ENCODE peak calls at places on chromosome 20, in eight cellular contexts. C is CD8-positive, alpha-beta memory T cell; Q is left lung; G is ascending aorta; T is suprapubic skin; W is heart left ventricle; K is body of pancreas; D is adrenal gland. B is an unnamed sample.

GRCh38 chr20:20216941-20217340 is 151.0 kb upstream of the INSM1 start:
- DNase-seq in T (no peak), G (no peak), W (no peak), C (no peak), K (no peak), D (no peak), Q (no peak), B (no peak)

GRCh38 chr20:50774515-50774914 is 20.3 kb upstream of the BCAS4 start:
- DNase-seq in D (no peak), W (no peak), T (no peak), G (no peak), C (no peak), K (no peak), Q (no peak), B (no peak)

GRCh38 chr20:61733891-61734732 is 331.6 kb downstream of the TAF4 start:
- DNase-seq in G (no peak), W (peak), D (no peak), C (no peak), Q (no peak), T (no peak), K (no peak), B (no peak)

GRCh38 chr20:60586417-60587105 is 628.3 kb downstream of the CDH26 start:
- DNase-seq in T (no peak), Q (no peak), D (no peak), K (no peak), W (no peak), G (no peak), C (no peak), B (no peak)

GRCh38 chr20:38764563-38765355 is 16.5 kb downstream of the ACTR5 start:
- DNase-seq in W (no peak), T (no peak), K (peak), C (no peak), D (peak), G (peak), Q (peak), B (no peak)

GRCh38 chr20:51634257-51634656 is 91.7 kb upstream of the NFATC2 start:
- DNase-seq in T (no peak), W (no peak), Q (no peak), G (no peak), C (no peak), D (no peak), K (peak), B (no peak)

GRCh38 chr20:49420292-49420691 is 62.2 kb downstream of the KCNB1 start:
- DNase-seq in W (no peak), D (no peak), Q (no peak), T (no peak), K (peak), G (no peak), C (no peak), B (no peak)

GRCh38 chr20:44690781-44691423 is 24.3 kb upstream of the CCN5 start:
- DNase-seq in T (no peak), C (no peak), G (no peak), K (peak), D (no peak), W (no peak), Q (no peak), B (no peak)

GRCh38 chr20:53707341-53708102 is 113.9 kb upstream of the ZNF217 start:
- DNase-seq in K (peak), D (no peak), C (no peak), Q (no peak), W (no peak), G (no peak), T (no peak), B (no peak)

GRCh38 chr20:58457083-58457680 is 58.0 kb downstream of the APCDD1L start:
- DNase-seq in G (no peak), Q (no peak), D (peak), C (no peak), T (no peak), W (no peak), K (no peak), B (no peak)

GRCh38 chr20:45465492-45466266 is 3.9 kb upstream of the WFDC2 start:
- DNase-seq in T (no peak), C (no peak), G (no peak), W (no peak), Q (no peak), K (no peak), D (no peak), B (no peak)

GRCh38 chr20:22339091-22339881 is 245.1 kb downstream of the FOXA2 start:
- DNase-seq in C (no peak), G (no peak), K (peak), D (peak), T (no peak), Q (no peak), W (no peak), B (no peak)

GRCh38 chr20:49699200-49699992 is 14.3 kb downstream of the B4GALT5 start:
- DNase-seq in K (no peak), T (no peak), Q (no peak), D (no peak), W (no peak), G (no peak), C (no peak), B (no peak)

GRCh38 chr20:3162080-3162611 is 2.5 kb upstream of the FASTKD5 start:
- DNase-seq in T (no peak), G (no peak), D (peak), W (no peak), C (no peak), K (peak), Q (no peak), B (no peak)

GRCh38 chr20:3470208-3470626 is 601 bp upstream of the ATRN start:
- DNase-seq in Q (no peak), D (peak), C (no peak), W (no peak), G (no peak), K (no peak), T (no peak), B (no peak)

GRCh38 chr20:53579581-53580375 is 13.9 kb downstream of the ZNF217 start:
- DNase-seq in G (no peak), Q (peak), T (no peak), W (no peak), K (peak), C (no peak), D (peak), B (no peak)

GRCh38 chr20:61673152-61673551 is 392.5 kb downstream of the TAF4 start:
- DNase-seq in G (no peak), Q (no peak), T (no peak), C (no peak), W (no peak), K (no peak), D (no peak), B (no peak)

GRCh38 chr20:33463332-33464101 is 20.0 kb upstream of the SNTA1 start:
- DNase-seq in W (no peak), C (no peak), Q (no peak), D (no peak), T (no peak), G (peak), K (no peak), B (no peak)
- H3K27ac ChIP-seq in W (no peak), C (no peak), Q (peak), D (no peak), T (no peak), G (no peak), K (no peak), B (peak)

GRCh38 chr20:36538026-36538764 is 3.1 kb upstream of the MYL9 start:
- DNase-seq in G (no peak), C (no peak), Q (no peak), D (no peak), T (no peak), W (no peak), K (no peak), B (no peak)
- H3K27ac ChIP-seq in G (peak), C (no peak), Q (no peak), D (no peak), T (no peak), W (no peak), K (no peak), B (no peak)

DNA sequence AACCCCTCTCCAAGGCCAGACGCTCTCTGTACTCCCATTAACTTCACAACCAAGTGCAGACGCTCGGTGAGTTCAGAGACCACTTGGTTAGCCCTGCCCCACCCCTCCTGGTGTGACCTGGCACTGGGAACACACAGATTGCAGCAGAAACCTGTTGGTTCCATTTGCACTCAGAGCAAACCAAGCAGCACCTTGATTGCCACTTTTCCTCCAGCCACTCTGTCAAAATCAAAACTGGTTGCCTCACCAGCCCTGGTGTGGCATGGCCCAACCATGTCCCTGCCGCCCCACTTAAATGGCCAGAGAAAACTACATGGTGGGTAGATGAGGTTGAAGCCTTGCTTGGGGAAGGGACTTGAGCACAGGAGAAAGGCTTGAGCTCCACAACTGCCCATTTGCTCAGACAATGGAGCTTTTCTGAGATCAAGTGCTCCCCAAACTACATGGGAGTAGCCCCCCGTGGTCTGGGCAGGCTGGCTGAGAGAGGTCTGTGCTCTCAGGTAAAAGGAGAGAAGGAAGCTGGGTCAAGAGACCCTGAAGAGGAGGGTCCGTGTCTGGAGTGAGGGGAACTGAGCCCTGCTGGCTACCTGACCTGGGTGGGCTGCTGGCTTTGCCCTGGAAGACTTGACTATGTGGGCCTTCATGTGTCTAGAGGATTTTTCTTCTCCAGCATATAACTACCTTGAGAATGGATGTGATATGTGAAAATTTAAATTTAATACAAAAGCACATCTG is 43.4 kb downstream of the PLCG1 start:
- DNase-seq in K (no peak), G (no peak), W (no peak), T (no peak), C (no peak), Q (no peak), D (peak), B (no peak)
- H3K27ac ChIP-seq in K (no peak), G (peak), W (no peak), T (no peak), C (no peak), Q (no peak), D (no peak), B (peak)

GRCh38 chr20:23366384-23366783 is 4.4 kb downstream of the GZF1 start:
- DNase-seq in D (no peak), W (no peak), Q (no peak), G (no peak), K (no peak), T (no peak), C (no peak), B (no peak)
- H3K27ac ChIP-seq in D (no peak), W (no peak), Q (peak), G (no peak), K (peak), T (no peak), C (no peak), B (no peak)

DNA sequence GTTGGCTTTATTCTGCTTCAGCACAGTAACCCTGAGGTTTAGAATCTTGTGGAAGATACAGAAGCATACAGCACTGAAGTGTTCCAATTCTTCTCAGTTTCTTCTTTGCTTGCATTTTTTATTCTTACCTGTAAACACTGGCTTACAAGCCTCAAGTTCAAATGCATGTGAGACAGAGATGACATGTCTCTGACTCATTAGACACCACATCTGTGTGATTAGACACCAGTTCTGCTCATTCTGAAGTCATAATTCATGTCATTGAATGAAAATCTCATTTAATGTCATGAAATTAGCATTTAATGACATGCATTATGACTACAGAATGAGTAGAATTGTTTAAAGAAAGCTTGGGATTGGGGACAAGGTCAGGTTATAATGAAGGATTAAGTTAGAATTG is 5.8 kb downstream of the GZF1 start:
- DNase-seq in T (no peak), K (no peak), D (no peak), C (no peak), W (no peak), G (no peak), Q (no peak), B (no peak)
- H3K27ac ChIP-seq in T (no peak), K (no peak), D (no peak), C (no peak), W (no peak), G (no peak), Q (peak), B (no peak)

GRCh38 chr20:63248835-63249591 is 5.2 kb downstream of the NKAIN4 start:
- DNase-seq in G (no peak), D (no peak), W (peak), K (no peak), C (no peak), Q (no peak), T (no peak), B (no peak)

GRCh38 chr20:63247678-63248228 is 6.5 kb downstream of the NKAIN4 start:
- DNase-seq in G (no peak), K (no peak), D (no peak), C (no peak), Q (no peak), T (no peak), W (peak), B (no peak)

GRCh38 chr20:63244468-63244867 is 8.8 kb downstream of the BIRC7 start:
- DNase-seq in K (no peak), C (no peak), T (no peak), D (no peak), G (no peak), Q (no peak), W (no peak), B (no peak)

GRCh38 chr20:63243604-63244247 is 8.0 kb downstream of the BIRC7 start:
- DNase-seq in D (no peak), K (no peak), T (no peak), C (no peak), W (no peak), Q (no peak), G (no peak), B (no peak)

GRCh38 chr20:63246490-63247284 is 7.6 kb downstream of the NKAIN4 start:
- DNase-seq in G (no peak), D (no peak), W (peak), C (no peak), K (peak), T (no peak), Q (no peak), B (no peak)
- H3K27ac ChIP-seq in G (no peak), D (no peak), W (no peak), C (no peak), K (no peak), T (no peak), Q (no peak), B (no peak)

GRCh38 chr20:34940126-34940525 is 15.5 kb downstream of the GSS start:
- DNase-seq in D (no peak), K (no peak), C (no peak), Q (no peak), T (no peak), G (no peak), W (no peak), B (no peak)
- H3K27ac ChIP-seq in D (no peak), K (no peak), C (no peak), Q (no peak), T (no peak), G (no peak), W (peak), B (no peak)

GRCh38 chr20:48331518-48332286 is 496.1 kb downstream of the PREX1 start:
- DNase-seq in D (no peak), K (no peak), C (no peak), W (no peak), T (no peak), Q (no peak), G (no peak), B (no peak)
- H3K27ac ChIP-seq in D (no peak), K (no peak), C (no peak), W (no peak), T (no peak), Q (no peak), G (no peak), B (no peak)

B was measured in substantia nigra.